ENCODE peak calls at places on chromosomes 3 and 15, in six cellular contexts. One of them, this sample, is unnamed.

GRCh38 chr15:78308422-78309021 is 9.1 kb upstream of the SKIC8 start:
- DNase-seq in dorsolateral prefrontal cortex: peak
- DNase-seq in uterus: no peak
- DNase-seq in endothelial cell: peak
- DNase-seq in mucosa of descending colon: peak
- DNase-seq in heart right ventricle: peak
- DNase-seq in this sample: peak

GRCh38 chr3:45988100-45988761 is 7.4 kb downstream of the FYCO1 start:
- DNase-seq in dorsolateral prefrontal cortex: no peak
- DNase-seq in uterus: no peak
- DNase-seq in endothelial cell: no peak
- DNase-seq in mucosa of descending colon: no peak
- DNase-seq in heart right ventricle: peak
- DNase-seq in this sample: no peak

GRCh38 chr3:59908280-59908679 is 858.5 kb upstream of the CFAP20DC start:
- DNase-seq in dorsolateral prefrontal cortex: no peak
- DNase-seq in uterus: no peak
- DNase-seq in endothelial cell: no peak
- DNase-seq in mucosa of descending colon: no peak
- DNase-seq in heart right ventricle: no peak
- DNase-seq in this sample: no peak

GRCh38 chr15:85793641-85794597 is 806 bp downstream of the KLHL25 start:
- DNase-seq in dorsolateral prefrontal cortex: peak
- DNase-seq in uterus: peak
- DNase-seq in endothelial cell: peak
- DNase-seq in mucosa of descending colon: peak
- DNase-seq in heart right ventricle: peak
- DNase-seq in this sample: no peak

GRCh38 chr3:57981483-57982087 is 26.6 kb upstream of the FLNB start:
- DNase-seq in dorsolateral prefrontal cortex: no peak
- DNase-seq in uterus: no peak
- DNase-seq in endothelial cell: no peak
- DNase-seq in mucosa of descending colon: no peak
- DNase-seq in heart right ventricle: no peak
- DNase-seq in this sample: no peak

GRCh38 chr15:101255066-101255415 is 3.2 kb upstream of the CHSY1 start:
- DNase-seq in dorsolateral prefrontal cortex: no peak
- DNase-seq in uterus: no peak
- DNase-seq in endothelial cell: no peak
- DNase-seq in mucosa of descending colon: no peak
- DNase-seq in heart right ventricle: no peak
- DNase-seq in this sample: no peak

GRCh38 chr15:28123408-28124023 is 24.4 kb upstream of the OCA2 start:
- DNase-seq in dorsolateral prefrontal cortex: peak
- DNase-seq in uterus: peak
- DNase-seq in endothelial cell: peak
- DNase-seq in mucosa of descending colon: peak
- DNase-seq in heart right ventricle: peak
- DNase-seq in this sample: peak

GRCh38 chr3:183504597-183504996 is 50.9 kb downstream of the KLHL6 start:
- DNase-seq in dorsolateral prefrontal cortex: no peak
- DNase-seq in uterus: no peak
- DNase-seq in endothelial cell: no peak
- DNase-seq in mucosa of descending colon: no peak
- DNase-seq in heart right ventricle: no peak
- DNase-seq in this sample: no peak

GRCh38 chr3:52277071-52277964 is 1.1 kb downstream of the WDR82 start:
- DNase-seq in dorsolateral prefrontal cortex: peak
- DNase-seq in uterus: peak
- DNase-seq in endothelial cell: peak
- DNase-seq in mucosa of descending colon: peak
- DNase-seq in heart right ventricle: peak
- DNase-seq in this sample: peak

GRCh38 chr3:177934001-177934891 is 602.0 kb upstream of the KCNMB2 start:
- DNase-seq in dorsolateral prefrontal cortex: no peak
- DNase-seq in uterus: no peak
- DNase-seq in endothelial cell: no peak
- DNase-seq in mucosa of descending colon: no peak
- DNase-seq in heart right ventricle: peak
- DNase-seq in this sample: no peak

GRCh38 chr3:48656841-48657281 is 5.8 kb downstream of the CELSR3 start:
- DNase-seq in dorsolateral prefrontal cortex: no peak
- DNase-seq in uterus: no peak
- DNase-seq in endothelial cell: no peak
- DNase-seq in mucosa of descending colon: no peak
- DNase-seq in heart right ventricle: no peak
- DNase-seq in this sample: no peak

GRCh38 chr3:46464326-46465195 is at the start of gene LTF:
- DNase-seq in dorsolateral prefrontal cortex: no peak
- DNase-seq in uterus: no peak
- DNase-seq in endothelial cell: no peak
- DNase-seq in mucosa of descending colon: no peak
- DNase-seq in heart right ventricle: no peak
- DNase-seq in this sample: no peak

GRCh38 chr15:86572368-86572841 is 492.7 kb downstream of the AGBL1 start:
- DNase-seq in dorsolateral prefrontal cortex: no peak
- DNase-seq in uterus: no peak
- DNase-seq in endothelial cell: no peak
- DNase-seq in mucosa of descending colon: no peak
- DNase-seq in heart right ventricle: peak
- DNase-seq in this sample: no peak

GRCh38 chr15:61033938-61034792 is 194.9 kb downstream of the RORA start:
- DNase-seq in dorsolateral prefrontal cortex: no peak
- DNase-seq in uterus: no peak
- DNase-seq in endothelial cell: no peak
- DNase-seq in mucosa of descending colon: no peak
- DNase-seq in heart right ventricle: no peak
- DNase-seq in this sample: no peak
- TF ChIP-seq CTCF in dorsolateral prefrontal cortex: no peak
- TF ChIP-seq CTCF in uterus: no peak
- TF ChIP-seq CTCF in endothelial cell: no peak
- TF ChIP-seq CTCF in mucosa of descending colon: no peak
- TF ChIP-seq CTCF in heart right ventricle: no peak
- TF ChIP-seq CTCF in this sample: no peak

DNA sequence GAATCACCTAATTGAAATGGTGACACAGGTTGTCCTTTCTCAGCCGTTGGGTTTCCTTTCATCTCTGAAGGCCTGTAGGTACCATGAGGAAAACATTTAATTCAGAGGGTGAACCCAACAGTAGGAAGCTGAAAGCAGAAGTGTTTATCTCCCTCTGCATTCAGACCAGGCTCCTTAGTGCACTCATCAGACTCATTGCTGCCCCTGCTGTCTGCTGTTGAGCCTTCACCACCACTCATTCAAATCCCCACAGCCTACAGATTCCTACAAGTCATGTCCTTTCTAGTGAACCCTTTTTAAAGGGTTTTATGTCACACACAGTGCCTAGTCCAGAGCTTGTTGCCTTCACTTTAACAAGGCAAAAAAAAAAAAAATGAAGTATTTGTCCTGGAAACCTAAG is 13.4 kb downstream of the WDR48 start:
- DNase-seq in dorsolateral prefrontal cortex: no peak
- DNase-seq in uterus: no peak
- DNase-seq in endothelial cell: peak
- DNase-seq in mucosa of descending colon: peak
- DNase-seq in heart right ventricle: no peak
- DNase-seq in this sample: no peak
- TF ChIP-seq CTCF in dorsolateral prefrontal cortex: peak
- TF ChIP-seq CTCF in uterus: no peak
- TF ChIP-seq CTCF in endothelial cell: no peak
- TF ChIP-seq CTCF in mucosa of descending colon: no peak
- TF ChIP-seq CTCF in heart right ventricle: no peak
- TF ChIP-seq CTCF in this sample: no peak

GRCh38 chr15:59997070-59997701 is 6.9 kb upstream of the FOXB1 start:
- DNase-seq in dorsolateral prefrontal cortex: no peak
- DNase-seq in uterus: no peak
- DNase-seq in endothelial cell: no peak
- DNase-seq in mucosa of descending colon: peak
- DNase-seq in heart right ventricle: no peak
- DNase-seq in this sample: no peak
- TF ChIP-seq CTCF in dorsolateral prefrontal cortex: no peak
- TF ChIP-seq CTCF in uterus: no peak
- TF ChIP-seq CTCF in endothelial cell: no peak
- TF ChIP-seq CTCF in mucosa of descending colon: no peak
- TF ChIP-seq CTCF in heart right ventricle: no peak
- TF ChIP-seq CTCF in this sample: no peak

DNA sequence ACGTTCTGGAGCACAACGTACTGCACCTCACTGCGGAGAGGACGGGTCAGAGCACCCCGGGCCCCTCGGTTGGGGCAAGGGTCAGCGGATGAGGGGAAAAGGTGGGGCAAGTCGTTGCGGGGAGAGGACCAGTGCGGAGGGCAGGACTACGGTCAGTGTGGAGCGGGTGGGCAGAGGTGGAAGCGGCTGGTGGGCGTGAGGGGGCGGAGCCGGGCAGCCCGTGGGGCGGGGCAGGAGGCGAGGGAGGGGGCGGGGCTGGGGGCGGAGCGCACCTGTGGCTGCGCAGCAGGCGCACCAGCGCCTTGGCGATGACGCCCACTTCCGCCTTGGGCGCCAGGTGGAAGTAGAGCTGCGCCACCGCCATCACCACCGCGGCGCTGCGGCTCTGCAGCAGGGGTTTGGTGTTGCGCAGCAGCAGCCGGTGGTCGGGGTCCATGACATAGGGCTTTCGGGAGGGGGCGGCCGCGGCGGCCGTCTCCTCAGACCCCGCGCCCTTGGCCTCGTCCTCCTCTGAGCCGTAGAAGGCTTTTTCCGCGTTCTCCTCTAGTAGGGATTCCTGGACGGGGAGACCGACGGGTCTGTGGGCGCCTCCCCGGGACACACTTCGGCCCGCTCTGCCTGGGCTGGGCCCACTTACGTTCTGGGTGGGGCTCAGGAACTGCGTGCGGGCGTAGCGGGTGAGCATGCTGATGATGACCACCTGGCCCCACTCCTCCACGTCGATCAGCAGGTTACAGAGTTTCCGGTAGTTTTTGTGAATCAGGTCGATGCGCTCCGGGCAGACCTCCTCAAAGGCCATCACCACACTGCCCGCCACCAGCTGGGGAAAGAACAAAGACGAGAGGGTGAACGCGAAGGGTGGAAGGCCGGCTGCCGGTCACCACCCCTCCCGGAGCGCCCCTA is 29.2 kb downstream of the AP3B2 start:
- DNase-seq in dorsolateral prefrontal cortex: no peak
- DNase-seq in uterus: no peak
- DNase-seq in endothelial cell: peak
- DNase-seq in mucosa of descending colon: peak
- DNase-seq in heart right ventricle: peak
- DNase-seq in this sample: peak
- TF ChIP-seq CTCF in dorsolateral prefrontal cortex: no peak
- TF ChIP-seq CTCF in uterus: no peak
- TF ChIP-seq CTCF in endothelial cell: no peak
- TF ChIP-seq CTCF in mucosa of descending colon: no peak
- TF ChIP-seq CTCF in heart right ventricle: no peak
- TF ChIP-seq CTCF in this sample: no peak

GRCh38 chr15:40859206-40859851 is 14.7 kb downstream of the RHOV start:
- DNase-seq in dorsolateral prefrontal cortex: peak
- DNase-seq in uterus: peak
- DNase-seq in endothelial cell: peak
- DNase-seq in mucosa of descending colon: peak
- DNase-seq in heart right ventricle: peak
- DNase-seq in this sample: peak
- TF ChIP-seq CTCF in dorsolateral prefrontal cortex: peak
- TF ChIP-seq CTCF in uterus: peak
- TF ChIP-seq CTCF in endothelial cell: peak
- TF ChIP-seq CTCF in mucosa of descending colon: peak
- TF ChIP-seq CTCF in heart right ventricle: peak
- TF ChIP-seq CTCF in this sample: peak

GRCh38 chr3:94301346-94301745 is 238.5 kb downstream of the NSUN3 start:
- DNase-seq in dorsolateral prefrontal cortex: no peak
- DNase-seq in uterus: no peak
- DNase-seq in endothelial cell: no peak
- DNase-seq in mucosa of descending colon: no peak
- DNase-seq in heart right ventricle: no peak
- DNase-seq in this sample: no peak

GRCh38 chr3:94305835-94306685 is 243.2 kb downstream of the NSUN3 start:
- DNase-seq in dorsolateral prefrontal cortex: no peak
- DNase-seq in uterus: no peak
- DNase-seq in endothelial cell: no peak
- DNase-seq in mucosa of descending colon: peak
- DNase-seq in heart right ventricle: no peak
- DNase-seq in this sample: no peak

GRCh38 chr3:94303266-94303665 is 240.4 kb downstream of the NSUN3 start:
- DNase-seq in dorsolateral prefrontal cortex: no peak
- DNase-seq in uterus: no peak
- DNase-seq in endothelial cell: no peak
- DNase-seq in mucosa of descending colon: no peak
- DNase-seq in heart right ventricle: no peak
- DNase-seq in this sample: no peak

GRCh38 chr3:94304953-94305352 is 242.1 kb downstream of the NSUN3 start:
- DNase-seq in dorsolateral prefrontal cortex: no peak
- DNase-seq in uterus: no peak
- DNase-seq in endothelial cell: no peak
- DNase-seq in mucosa of descending colon: no peak
- DNase-seq in heart right ventricle: no peak
- DNase-seq in this sample: no peak

DNA sequence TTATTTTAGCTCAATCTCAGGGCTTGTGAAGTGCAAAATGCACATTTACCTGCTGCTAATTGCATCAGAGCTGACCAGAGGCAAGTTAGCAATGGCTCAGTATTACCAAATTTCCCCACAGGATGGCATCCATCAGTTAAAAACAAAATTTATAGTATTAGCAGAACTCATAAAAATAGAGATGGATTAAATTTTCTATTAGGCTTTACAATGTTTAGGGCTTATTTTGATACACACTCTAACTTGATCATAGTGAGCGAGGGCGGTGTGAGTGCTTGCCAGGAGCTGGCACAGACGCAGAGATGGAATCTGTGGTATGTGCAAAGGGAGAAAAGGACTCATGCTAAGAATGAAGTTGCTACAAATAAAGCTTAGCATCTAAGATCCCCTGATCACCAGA is 241.0 kb downstream of the NSUN3 start:
- DNase-seq in dorsolateral prefrontal cortex: no peak
- DNase-seq in uterus: no peak
- DNase-seq in endothelial cell: no peak
- DNase-seq in mucosa of descending colon: no peak
- DNase-seq in heart right ventricle: peak
- DNase-seq in this sample: no peak
- TF ChIP-seq CTCF in dorsolateral prefrontal cortex: peak
- TF ChIP-seq CTCF in uterus: no peak
- TF ChIP-seq CTCF in endothelial cell: no peak
- TF ChIP-seq CTCF in mucosa of descending colon: no peak
- TF ChIP-seq CTCF in heart right ventricle: no peak
- TF ChIP-seq CTCF in this sample: no peak

DNA sequence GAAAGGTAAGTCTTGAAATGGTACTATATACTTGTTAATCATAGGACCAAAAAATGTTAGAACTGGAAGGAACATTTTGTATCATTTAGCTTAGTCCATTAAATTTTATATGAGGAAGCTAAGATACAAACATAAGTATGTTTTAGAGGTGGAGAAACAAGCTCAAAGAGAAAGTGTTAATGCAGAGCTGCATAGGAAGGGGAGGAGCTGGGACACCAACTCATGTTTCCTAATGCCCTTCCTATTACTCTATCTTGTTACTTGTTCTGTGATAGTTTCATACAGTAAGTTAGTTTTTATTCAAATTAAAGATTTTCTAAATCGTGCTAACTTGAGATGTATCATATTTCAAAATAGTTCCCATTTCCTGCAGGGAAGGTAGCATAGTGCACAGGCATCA is 7.4 kb downstream of the SLC35A5 start:
- DNase-seq in dorsolateral prefrontal cortex: no peak
- DNase-seq in uterus: no peak
- DNase-seq in endothelial cell: no peak
- DNase-seq in mucosa of descending colon: no peak
- DNase-seq in heart right ventricle: no peak
- DNase-seq in this sample: no peak
- TF ChIP-seq CTCF in dorsolateral prefrontal cortex: no peak
- TF ChIP-seq CTCF in uterus: no peak
- TF ChIP-seq CTCF in endothelial cell: no peak
- TF ChIP-seq CTCF in mucosa of descending colon: no peak
- TF ChIP-seq CTCF in heart right ventricle: no peak
- TF ChIP-seq CTCF in this sample: no peak